ENCODE peak calls at places on chromosomes 7 and 10, in four cellular contexts. Z is GM23248, N is pancreas, M is Peyer's patch. F is an unnamed sample.
A peak's percentile ranks its signal among the peaks of the same experiment; 100 is the strongest.

GRCh38 chr10:131210181-131210580 is 101.3 kb downstream of the TCERG1L start:
- DNase-seq in Z (no peak), N (no peak), M (no peak), F (peak; percentile 47)

GRCh38 chr10:129658673-129659072 is 191.6 kb downstream of the MGMT start:
- DNase-seq in Z (peak; percentile 24), N (no peak), M (no peak), F (no peak)

GRCh38 chr10:29130190-29130673 is 158.6 kb upstream of the LYZL1 start:
- DNase-seq in Z (peak; percentile 32), N (no peak), M (no peak), F (no peak)

GRCh38 chr10:59793924-59794323 is 40.7 kb upstream of the MRLN start:
- DNase-seq in Z (no peak), N (no peak), M (no peak), F (no peak)

GRCh38 chr7:44046321-44047061 is 2.0 kb downstream of the DBNL start:
- DNase-seq in Z (no peak), N (no peak), M (peak; percentile 78), F (no peak)

GRCh38 chr7:79176859-79177477 is 276.5 kb downstream of the MAGI2 start:
- DNase-seq in Z (peak; percentile 75), N (no peak), M (no peak), F (no peak)

GRCh38 chr10:112115781-112116385 is 67.7 kb downstream of the GPAM start:
- DNase-seq in Z (peak; percentile 64), N (no peak), M (no peak), F (peak; percentile 34)

GRCh38 chr10:78263521-78263988 is 229.9 kb downstream of the RPS24 start:
- DNase-seq in Z (peak; percentile 99), N (no peak), M (no peak), F (no peak)

GRCh38 chr10:1425886-1426285 is 311.4 kb downstream of the ADARB2 start:
- DNase-seq in Z (no peak), N (no peak), M (no peak), F (no peak)

GRCh38 chr10:63711866-63712716 is 190.9 kb downstream of the REEP3 start:
- DNase-seq in Z (peak; percentile 99), N (peak; percentile 99), M (peak; percentile 33), F (peak; percentile 100)

GRCh38 chr10:133315847-133316246 is 7.1 kb downstream of the ZNF511 start:
- DNase-seq in Z (no peak), N (no peak), M (no peak), F (no peak)

GRCh38 chr7:16504019-16504418 is 22.6 kb upstream of the LRRC72 start:
- DNase-seq in Z (peak; percentile 4), N (no peak), M (no peak), F (no peak)

GRCh38 chr10:83153714-83154113 is 985.6 kb upstream of the GHITM start:
- DNase-seq in Z (no peak), N (no peak), M (no peak), F (no peak)

GRCh38 chr10:86182150-86182549 is 184.4 kb downstream of the GRID1 start:
- DNase-seq in Z (no peak), N (no peak), M (no peak), F (no peak)

GRCh38 chr10:3080608-3081007 is 13.3 kb downstream of the PFKP start:
- DNase-seq in Z (no peak), N (no peak), M (no peak), F (no peak)

DNA sequence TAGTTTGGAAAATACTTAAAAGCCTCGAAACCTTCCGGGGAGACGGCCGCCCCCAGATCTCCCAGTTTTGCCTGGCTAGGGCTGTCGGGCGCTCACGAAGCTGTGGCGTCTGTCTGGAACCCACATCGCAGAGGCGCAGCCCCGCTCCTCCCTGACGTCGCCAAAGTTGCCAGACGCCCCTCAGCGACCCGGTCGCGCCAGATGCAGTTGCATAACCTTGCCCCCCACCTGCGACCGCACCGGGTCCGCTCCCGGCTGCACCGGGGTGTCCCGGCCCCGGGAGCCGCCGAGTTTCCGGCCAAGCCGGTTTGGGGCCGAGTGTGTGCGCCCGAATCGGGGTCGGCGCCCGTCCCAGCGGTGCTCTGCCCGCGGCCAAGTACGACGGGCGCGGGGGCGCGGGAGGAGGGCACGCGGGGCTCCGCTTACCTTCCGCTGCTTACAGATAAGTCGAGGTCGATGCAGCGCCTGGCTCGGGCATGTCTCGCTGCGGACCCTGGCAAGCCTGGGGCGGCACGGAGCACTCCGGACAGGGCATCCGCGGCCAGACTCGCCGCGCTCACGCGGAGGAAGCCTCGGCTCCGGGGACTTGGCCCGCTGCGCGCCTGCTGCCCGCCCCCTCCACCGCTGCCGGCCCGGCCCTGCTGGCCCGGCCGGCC is 692 bp downstream of the INSYN2A start:
- DNase-seq in Z (peak; percentile 47), N (no peak), M (no peak), F (peak; percentile 7)
- H3K4me3 ChIP-seq in Z (peak overlapping the region; percentile 79), N (peak overlapping the region; percentile 41), M (peak overlapping the region; percentile 43), F (peak overlapping the region; percentile 29)

DNA sequence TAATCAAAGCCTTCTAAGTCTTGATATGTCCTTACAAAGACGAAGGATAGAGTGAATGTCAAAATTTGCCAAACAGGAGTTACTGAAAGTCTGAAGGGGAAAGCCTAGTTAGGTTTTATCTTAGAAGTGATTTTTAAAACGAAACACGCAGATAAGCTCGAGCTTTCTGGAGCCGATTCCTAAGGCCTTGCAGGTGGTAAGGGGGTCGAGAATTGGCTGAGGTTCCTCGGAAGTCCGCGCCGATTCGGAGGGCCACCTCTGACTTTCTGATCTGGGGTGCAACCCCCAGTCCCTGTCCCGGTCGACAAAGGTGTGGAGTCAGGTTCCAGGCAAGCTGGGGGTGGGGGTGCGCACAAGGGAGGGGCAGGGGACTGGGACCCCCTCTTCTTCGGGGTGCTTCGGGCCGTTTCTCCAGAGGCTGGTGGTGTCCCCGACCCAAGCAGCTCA is 730 bp upstream of the CUL1 start:
- DNase-seq in Z (peak; percentile 38), N (no peak), M (peak; percentile 53), F (no peak)
- H3K4me3 ChIP-seq in Z (peak overlapping the region; percentile 96), N (peak overlapping the region; percentile 98), M (peak overlapping the region; percentile 97), F (peak overlapping the region; percentile 57)

GRCh38 chr7:977326-978048 is 2.1 kb upstream of the COX19 start:
- DNase-seq in Z (no peak), N (peak; percentile 77), M (no peak), F (no peak)

GRCh38 chr7:974172-974571 is 1.2 kb downstream of the COX19 start:
- DNase-seq in Z (peak; percentile 58), N (no peak), M (no peak), F (no peak)

GRCh38 chr7:976901-977325 is 1.6 kb upstream of the COX19 start:
- DNase-seq in Z (no peak), N (no peak), M (no peak), F (no peak)

GRCh38 chr7:974820-975681 is at the start of gene COX19:
- DNase-seq in Z (peak; percentile 97), N (peak; percentile 88), M (peak; percentile 81), F (peak; percentile 88)

DNA sequence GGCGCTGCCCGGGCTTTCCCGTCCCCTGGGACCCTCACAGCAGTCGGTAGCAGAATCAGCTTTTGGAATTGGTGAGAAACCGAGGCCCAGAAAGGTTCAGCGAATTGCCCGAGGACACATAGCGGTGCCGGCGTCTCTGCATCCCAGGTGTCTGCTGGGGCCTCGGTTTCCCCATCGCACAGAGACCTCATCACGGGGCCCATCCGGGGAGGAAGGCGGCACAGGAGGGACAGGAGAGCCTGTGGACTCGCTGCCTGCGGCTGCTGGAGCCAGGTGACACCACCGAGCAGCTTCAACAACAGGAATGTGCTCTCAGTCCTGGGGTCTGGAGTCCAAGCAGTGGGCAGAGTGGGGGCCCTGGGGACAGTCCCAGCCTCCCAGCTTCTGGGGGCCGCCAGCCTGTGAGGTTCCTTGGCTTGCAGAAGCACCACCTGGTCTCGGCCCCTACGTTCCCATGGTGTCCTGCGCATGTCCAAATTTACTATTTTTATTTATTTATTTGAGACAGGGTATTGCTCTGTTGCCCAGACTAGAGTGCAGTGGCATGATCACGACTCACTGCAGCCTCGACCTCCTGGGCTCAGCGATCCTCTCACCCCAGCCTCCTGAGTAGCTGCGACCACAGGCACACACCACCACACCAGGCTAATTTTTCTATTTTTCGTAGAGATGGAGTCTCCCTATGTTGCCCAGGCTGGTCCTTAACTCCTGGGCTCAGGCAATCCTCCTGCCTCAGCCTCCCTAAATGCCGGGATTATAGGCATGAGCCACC is 539 bp upstream of the COX19 start:
- DNase-seq in Z (no peak), N (no peak), M (no peak), F (no peak)
- H3K4me3 ChIP-seq in Z (peak overlapping the region; percentile 85), N (peak overlapping the region; percentile 97), M (peak overlapping the region; percentile 84), F (peak overlapping the region; percentile 100)

GRCh38 chr7:39098506-39098905 is 120.8 kb downstream of the POU6F2 start:
- DNase-seq in Z (no peak), N (no peak), M (no peak), F (no peak)
- H3K4me3 ChIP-seq in Z (no peak overlapping the region), N (no peak overlapping the region), M (no peak overlapping the region), F (no peak overlapping the region)

DNA sequence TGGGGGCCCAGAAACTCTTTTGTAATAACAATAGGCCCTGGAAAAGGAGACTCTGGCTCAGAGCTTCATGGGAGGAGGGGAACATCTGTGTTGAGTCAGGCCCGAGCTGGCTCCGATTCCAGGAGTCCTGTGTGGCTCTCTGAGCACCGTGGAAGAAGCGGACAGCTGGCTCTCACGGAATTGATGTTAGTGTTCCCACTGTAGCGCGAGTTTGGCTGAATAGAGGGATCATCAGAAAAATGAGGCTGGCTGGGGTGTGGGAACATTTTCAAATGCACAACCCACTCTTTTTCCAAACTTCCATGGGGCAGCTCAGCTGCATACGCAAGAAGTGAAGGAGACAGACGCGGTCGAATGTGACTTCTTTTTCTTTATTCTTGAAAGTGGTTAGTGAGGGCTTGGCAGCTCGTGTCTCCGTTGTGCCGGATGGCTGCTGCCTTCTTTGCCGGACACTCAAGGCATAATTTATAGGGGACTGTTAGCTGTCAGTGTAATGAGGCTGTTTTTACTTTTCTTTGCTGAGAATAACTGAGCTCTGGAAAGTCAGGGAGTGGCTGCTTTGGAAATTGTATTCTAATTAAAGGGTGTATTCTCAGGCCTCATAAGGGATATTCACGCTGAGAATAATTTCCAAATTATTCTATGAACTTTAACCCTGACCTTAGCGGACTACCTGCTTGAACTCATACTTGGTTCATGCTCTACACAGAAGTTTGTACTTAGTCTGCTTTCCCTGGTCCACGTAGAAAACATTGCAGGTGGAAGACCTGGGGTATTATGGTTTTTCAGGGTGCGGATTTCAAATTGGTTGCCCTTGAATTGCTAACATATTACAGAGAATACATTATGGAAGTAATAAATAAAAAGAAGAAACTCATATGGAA is 23.1 kb downstream of the MDFIC start:
- DNase-seq in Z (peak; percentile 96), N (peak; percentile 7), M (no peak), F (peak; percentile 38)
- H3K4me3 ChIP-seq in Z (peak overlapping the region; percentile 69), N (no peak overlapping the region), M (no peak overlapping the region), F (no peak overlapping the region)

GRCh38 chr7:159050703-159051102 is 94.0 kb downstream of the VIPR2 start:
- DNase-seq in Z (no peak), N (no peak), M (no peak), F (no peak)

GRCh38 chr7:159048656-159049055 is 96.0 kb downstream of the VIPR2 start:
- DNase-seq in Z (no peak), N (no peak), M (no peak), F (no peak)

GRCh38 chr7:159047536-159047935 is 97.1 kb downstream of the VIPR2 start:
- DNase-seq in Z (no peak), N (no peak), M (no peak), F (no peak)

GRCh38 chr7:159051916-159052315 is 92.8 kb downstream of the VIPR2 start:
- DNase-seq in Z (no peak), N (no peak), M (no peak), F (no peak)

GRCh38 chr7:159049266-159050025 is 95.2 kb downstream of the VIPR2 start:
- DNase-seq in Z (no peak), N (no peak), M (no peak), F (no peak)
- H3K4me3 ChIP-seq in Z (no peak overlapping the region), N (no peak overlapping the region), M (no peak overlapping the region), F (no peak overlapping the region)